ENCODE peak calls at places on chromosomes 11 and 22, in seven cellular contexts. W is activated CD4-positive, CD25-positive, alpha-beta regulatory T cell; D is RWPE1; H is fibroblast of lung; V is OCI-M1; E is cardiac muscle cell; Z is keratinocyte. B is an unnamed sample.

GRCh38 chr11:12143461-12144258 is 33.3 kb downstream of the MICAL2 start:
- DNase-seq in W (no peak), D (no peak), H (no peak), V (no peak), E (peak), Z (no peak), B (no peak)

GRCh38 chr22:28798810-28799124 is 1.6 kb downstream of the XBP1 start:
- DNase-seq in W (no peak), D (no peak), H (no peak), V (no peak), E (no peak), Z (no peak), B (no peak)

GRCh38 chr11:8090756-8091155 is 9.7 kb downstream of the TUB start:
- DNase-seq in W (no peak), D (no peak), H (peak), V (peak), E (peak), Z (no peak), B (peak)

GRCh38 chr22:43177479-43177878 is 9.5 kb downstream of the TTLL12 start:
- DNase-seq in W (no peak), D (no peak), H (no peak), V (no peak), E (no peak), Z (no peak), B (no peak)

GRCh38 chr22:48754611-48755331 is 1072.9 kb downstream of the BRD1 start:
- DNase-seq in W (no peak), D (no peak), H (no peak), V (no peak), E (no peak), Z (no peak), B (no peak)

GRCh38 chr11:10305964-10306918 is 1.4 kb downstream of the ADM start:
- DNase-seq in W (no peak), D (peak), H (peak), V (no peak), E (peak), Z (no peak), B (no peak)

GRCh38 chr11:115409691-115410220 is 94.5 kb downstream of the CADM1 start:
- DNase-seq in W (no peak), D (no peak), H (peak), V (no peak), E (no peak), Z (no peak), B (no peak)

GRCh38 chr11:75834728-75835127 is 19.7 kb downstream of the UVRAG start:
- DNase-seq in W (no peak), D (no peak), H (no peak), V (no peak), E (no peak), Z (no peak), B (no peak)

GRCh38 chr11:78030429-78031325 is 7.6 kb upstream of the KCTD14 start:
- DNase-seq in W (no peak), D (no peak), H (peak), V (peak), E (peak), Z (no peak), B (peak)

GRCh38 chr11:105315287-105315686 is 175.7 kb upstream of the CARD18 start:
- DNase-seq in W (no peak), D (no peak), H (no peak), V (no peak), E (no peak), Z (no peak), B (no peak)

GRCh38 chr11:67583319-67584204 is at the start of gene GSTP1:
- DNase-seq in W (peak), D (peak), H (peak), V (peak), E (peak), Z (peak), B (peak)

GRCh38 chr11:45834298-45834756 is 12.9 kb upstream of the CRY2 start:
- DNase-seq in W (no peak), D (no peak), H (no peak), V (peak), E (no peak), Z (no peak), B (no peak)

GRCh38 chr11:35747638-35748037 is 85.1 kb downstream of the TRIM44 start:
- DNase-seq in W (no peak), D (no peak), H (no peak), V (no peak), E (no peak), Z (no peak), B (no peak)

GRCh38 chr22:39130892-39131855 is 21.3 kb downstream of the CBX7 start:
- DNase-seq in W (no peak), D (no peak), H (no peak), V (peak), E (no peak), Z (no peak), B (no peak)

GRCh38 chr22:39364646-39365405 is 15.0 kb downstream of the SYNGR1 start:
- DNase-seq in W (no peak), D (no peak), H (peak), V (no peak), E (no peak), Z (no peak), B (no peak)

GRCh38 chr22:19599004-19599403 is 74.8 kb upstream of the CLDN5 start:
- DNase-seq in W (no peak), D (no peak), H (no peak), V (no peak), E (no peak), Z (no peak), B (no peak)

GRCh38 chr11:114216804-114217195 is 79.4 kb upstream of the NNMT start:
- DNase-seq in W (no peak), D (no peak), H (no peak), V (peak), E (no peak), Z (no peak), B (no peak)

GRCh38 chr11:72712168-72712721 is 38.0 kb upstream of the PDE2A start:
- DNase-seq in W (no peak), D (no peak), H (peak), V (no peak), E (no peak), Z (no peak), B (peak)

GRCh38 chr11:84981296-84981695 is 645.8 kb downstream of the DLG2 start:
- DNase-seq in W (no peak), D (no peak), H (peak), V (no peak), E (no peak), Z (no peak), B (no peak)

GRCh38 chr22:20758688-20759087 is 15.2 kb upstream of the SERPIND1 start:
- DNase-seq in W (no peak), D (no peak), H (no peak), V (no peak), E (no peak), Z (no peak), B (no peak)

GRCh38 chr11:13206086-13206640 is 71.4 kb upstream of the BMAL1 start:
- DNase-seq in W (no peak), D (no peak), H (no peak), V (peak), E (no peak), Z (no peak), B (no peak)

GRCh38 chr11:67119577-67120391 is 721 bp downstream of the KDM2A start:
- DNase-seq in W (no peak), D (peak), H (no peak), V (peak), E (peak), Z (no peak), B (peak)

GRCh38 chr11:128766687-128767086 is 72.8 kb downstream of the FLI1 start:
- DNase-seq in W (no peak), D (no peak), H (no peak), V (no peak), E (peak), Z (no peak), B (no peak)

GRCh38 chr11:67700548-67701262 is 26.3 kb upstream of the ALDH3B2 start:
- DNase-seq in W (no peak), D (no peak), H (no peak), V (no peak), E (no peak), Z (no peak), B (no peak)

GRCh38 chr22:29605236-29605850 is 1.9 kb downstream of the NF2 start:
- DNase-seq in W (no peak), D (no peak), H (no peak), V (no peak), E (no peak), Z (no peak), B (no peak)

GRCh38 chr11:80748207-80748606 is 1307.4 kb upstream of the TENM4 start:
- DNase-seq in W (no peak), D (no peak), H (no peak), V (no peak), E (no peak), Z (no peak), B (no peak)

GRCh38 chr11:82873919-82874333 is 26.3 kb downstream of the PRCP start:
- DNase-seq in W (no peak), D (no peak), H (no peak), V (peak), E (peak), Z (no peak), B (no peak)

GRCh38 chr11:48066881-48067800 is 86.8 kb downstream of the PTPRJ start:
- DNase-seq in W (no peak), D (no peak), H (no peak), V (peak), E (no peak), Z (no peak), B (no peak)

GRCh38 chr11:112085822-112086421 is 634 bp downstream of the TIMM8B start:
- DNase-seq in W (no peak), D (peak), H (peak), V (peak), E (peak), Z (no peak), B (peak)

GRCh38 chr11:3043315-3043871 is 13.8 kb downstream of the CARS1 start:
- DNase-seq in W (no peak), D (no peak), H (peak), V (no peak), E (peak), Z (no peak), B (peak)

B was measured in tibial nerve.